ENCODE peak calls at places on chromosomes 12 and 14, in nine cellular contexts. One of them, this sample, is unnamed.

GRCh38 chr12:49642370-49642802 is 19.0 kb downstream of the PRPF40B start:
- DNase-seq in foreskin melanocyte: no peak
- DNase-seq in stimulated activated naive CD8-positive, alpha-beta T cell treated with anti-CD3 and anti-CD28 coated beads, Interleukin-15, amount 100 ng/mL, for 72 hours: no peak
- DNase-seq in fibroblast of the conjunctiva: no peak
- DNase-seq in WTC11: no peak
- DNase-seq in left ventricle myocardium inferior: no peak
- DNase-seq in sciatic nerve: no peak
- DNase-seq in activated CD4-positive, alpha-beta T cell treated with anti-CD3 and anti-CD28 coated beads, Interleukin-2, amount 50 U/mL, for 4 hours: no peak
- DNase-seq in HS-5: no peak
- DNase-seq in this sample: no peak

GRCh38 chr12:11688379-11688778 is 38.9 kb downstream of the ETV6 start:
- DNase-seq in foreskin melanocyte: no peak
- DNase-seq in stimulated activated naive CD8-positive, alpha-beta T cell treated with anti-CD3 and anti-CD28 coated beads, Interleukin-15, amount 100 ng/mL, for 72 hours: no peak
- DNase-seq in fibroblast of the conjunctiva: no peak
- DNase-seq in WTC11: no peak
- DNase-seq in left ventricle myocardium inferior: no peak
- DNase-seq in sciatic nerve: no peak
- DNase-seq in activated CD4-positive, alpha-beta T cell treated with anti-CD3 and anti-CD28 coated beads, Interleukin-2, amount 50 U/mL, for 4 hours: no peak
- DNase-seq in HS-5: no peak
- DNase-seq in this sample: no peak

GRCh38 chr14:103395245-103395644 is 10.0 kb downstream of the MARK3 start:
- DNase-seq in foreskin melanocyte: no peak
- DNase-seq in stimulated activated naive CD8-positive, alpha-beta T cell treated with anti-CD3 and anti-CD28 coated beads, Interleukin-15, amount 100 ng/mL, for 72 hours: no peak
- DNase-seq in fibroblast of the conjunctiva: no peak
- DNase-seq in WTC11: no peak
- DNase-seq in left ventricle myocardium inferior: no peak
- DNase-seq in sciatic nerve: no peak
- DNase-seq in activated CD4-positive, alpha-beta T cell treated with anti-CD3 and anti-CD28 coated beads, Interleukin-2, amount 50 U/mL, for 4 hours: no peak
- DNase-seq in HS-5: no peak
- DNase-seq in this sample: no peak

GRCh38 chr14:60294670-60295069 is 45.6 kb downstream of the PPM1A start:
- DNase-seq in foreskin melanocyte: no peak
- DNase-seq in stimulated activated naive CD8-positive, alpha-beta T cell treated with anti-CD3 and anti-CD28 coated beads, Interleukin-15, amount 100 ng/mL, for 72 hours: no peak
- DNase-seq in fibroblast of the conjunctiva: no peak
- DNase-seq in WTC11: no peak
- DNase-seq in left ventricle myocardium inferior: no peak
- DNase-seq in sciatic nerve: no peak
- DNase-seq in activated CD4-positive, alpha-beta T cell treated with anti-CD3 and anti-CD28 coated beads, Interleukin-2, amount 50 U/mL, for 4 hours: no peak
- DNase-seq in HS-5: no peak
- DNase-seq in this sample: no peak

GRCh38 chr12:1916396-1917171 is 1.9 kb downstream of the CACNA2D4 start:
- DNase-seq in foreskin melanocyte: no peak
- DNase-seq in stimulated activated naive CD8-positive, alpha-beta T cell treated with anti-CD3 and anti-CD28 coated beads, Interleukin-15, amount 100 ng/mL, for 72 hours: no peak
- DNase-seq in fibroblast of the conjunctiva: no peak
- DNase-seq in WTC11: no peak
- DNase-seq in left ventricle myocardium inferior: peak
- DNase-seq in sciatic nerve: peak
- DNase-seq in activated CD4-positive, alpha-beta T cell treated with anti-CD3 and anti-CD28 coated beads, Interleukin-2, amount 50 U/mL, for 4 hours: no peak
- DNase-seq in HS-5: no peak
- DNase-seq in this sample: no peak

GRCh38 chr12:6974180-6974579 is 3.5 kb downstream of the EMG1 start:
- DNase-seq in foreskin melanocyte: no peak
- DNase-seq in stimulated activated naive CD8-positive, alpha-beta T cell treated with anti-CD3 and anti-CD28 coated beads, Interleukin-15, amount 100 ng/mL, for 72 hours: no peak
- DNase-seq in fibroblast of the conjunctiva: no peak
- DNase-seq in WTC11: no peak
- DNase-seq in left ventricle myocardium inferior: no peak
- DNase-seq in sciatic nerve: no peak
- DNase-seq in activated CD4-positive, alpha-beta T cell treated with anti-CD3 and anti-CD28 coated beads, Interleukin-2, amount 50 U/mL, for 4 hours: no peak
- DNase-seq in HS-5: no peak
- DNase-seq in this sample: no peak

GRCh38 chr12:13173012-13173441 is 23.5 kb upstream of the EMP1 start:
- DNase-seq in foreskin melanocyte: no peak
- DNase-seq in stimulated activated naive CD8-positive, alpha-beta T cell treated with anti-CD3 and anti-CD28 coated beads, Interleukin-15, amount 100 ng/mL, for 72 hours: no peak
- DNase-seq in fibroblast of the conjunctiva: peak
- DNase-seq in WTC11: no peak
- DNase-seq in left ventricle myocardium inferior: no peak
- DNase-seq in sciatic nerve: peak
- DNase-seq in activated CD4-positive, alpha-beta T cell treated with anti-CD3 and anti-CD28 coated beads, Interleukin-2, amount 50 U/mL, for 4 hours: no peak
- DNase-seq in HS-5: peak
- DNase-seq in this sample: no peak

GRCh38 chr12:21852251-21852650 is 77.7 kb upstream of the KCNJ8 start:
- DNase-seq in foreskin melanocyte: no peak
- DNase-seq in stimulated activated naive CD8-positive, alpha-beta T cell treated with anti-CD3 and anti-CD28 coated beads, Interleukin-15, amount 100 ng/mL, for 72 hours: no peak
- DNase-seq in fibroblast of the conjunctiva: peak
- DNase-seq in WTC11: no peak
- DNase-seq in left ventricle myocardium inferior: no peak
- DNase-seq in sciatic nerve: no peak
- DNase-seq in activated CD4-positive, alpha-beta T cell treated with anti-CD3 and anti-CD28 coated beads, Interleukin-2, amount 50 U/mL, for 4 hours: no peak
- DNase-seq in HS-5: peak
- DNase-seq in this sample: no peak

GRCh38 chr14:95482967-95483842 is 33.2 kb downstream of the SYNE3 start:
- DNase-seq in foreskin melanocyte: peak
- DNase-seq in stimulated activated naive CD8-positive, alpha-beta T cell treated with anti-CD3 and anti-CD28 coated beads, Interleukin-15, amount 100 ng/mL, for 72 hours: no peak
- DNase-seq in fibroblast of the conjunctiva: peak
- DNase-seq in WTC11: no peak
- DNase-seq in left ventricle myocardium inferior: peak
- DNase-seq in sciatic nerve: peak
- DNase-seq in activated CD4-positive, alpha-beta T cell treated with anti-CD3 and anti-CD28 coated beads, Interleukin-2, amount 50 U/mL, for 4 hours: no peak
- DNase-seq in HS-5: peak
- DNase-seq in this sample: peak

GRCh38 chr14:80942158-80942738 is 710 bp upstream of the CEP128 start:
- DNase-seq in foreskin melanocyte: no peak
- DNase-seq in stimulated activated naive CD8-positive, alpha-beta T cell treated with anti-CD3 and anti-CD28 coated beads, Interleukin-15, amount 100 ng/mL, for 72 hours: peak
- DNase-seq in fibroblast of the conjunctiva: no peak
- DNase-seq in WTC11: no peak
- DNase-seq in left ventricle myocardium inferior: no peak
- DNase-seq in sciatic nerve: no peak
- DNase-seq in activated CD4-positive, alpha-beta T cell treated with anti-CD3 and anti-CD28 coated beads, Interleukin-2, amount 50 U/mL, for 4 hours: no peak
- DNase-seq in HS-5: no peak
- DNase-seq in this sample: no peak

GRCh38 chr12:50677858-50678257 is 86.0 kb upstream of the ATF1 start:
- DNase-seq in foreskin melanocyte: no peak
- DNase-seq in stimulated activated naive CD8-positive, alpha-beta T cell treated with anti-CD3 and anti-CD28 coated beads, Interleukin-15, amount 100 ng/mL, for 72 hours: no peak
- DNase-seq in fibroblast of the conjunctiva: peak
- DNase-seq in WTC11: no peak
- DNase-seq in left ventricle myocardium inferior: no peak
- DNase-seq in sciatic nerve: no peak
- DNase-seq in activated CD4-positive, alpha-beta T cell treated with anti-CD3 and anti-CD28 coated beads, Interleukin-2, amount 50 U/mL, for 4 hours: no peak
- DNase-seq in HS-5: no peak
- DNase-seq in this sample: no peak

GRCh38 chr14:63857467-63858030 is 4.7 kb downstream of the SYNE2 start:
- DNase-seq in foreskin melanocyte: no peak
- DNase-seq in stimulated activated naive CD8-positive, alpha-beta T cell treated with anti-CD3 and anti-CD28 coated beads, Interleukin-15, amount 100 ng/mL, for 72 hours: peak
- DNase-seq in fibroblast of the conjunctiva: no peak
- DNase-seq in WTC11: no peak
- DNase-seq in left ventricle myocardium inferior: no peak
- DNase-seq in sciatic nerve: no peak
- DNase-seq in activated CD4-positive, alpha-beta T cell treated with anti-CD3 and anti-CD28 coated beads, Interleukin-2, amount 50 U/mL, for 4 hours: peak
- DNase-seq in HS-5: no peak
- DNase-seq in this sample: no peak

GRCh38 chr12:82745807-82746206 is 59.1 kb downstream of the TMTC2 start:
- DNase-seq in foreskin melanocyte: no peak
- DNase-seq in stimulated activated naive CD8-positive, alpha-beta T cell treated with anti-CD3 and anti-CD28 coated beads, Interleukin-15, amount 100 ng/mL, for 72 hours: no peak
- DNase-seq in fibroblast of the conjunctiva: no peak
- DNase-seq in WTC11: no peak
- DNase-seq in left ventricle myocardium inferior: no peak
- DNase-seq in sciatic nerve: no peak
- DNase-seq in activated CD4-positive, alpha-beta T cell treated with anti-CD3 and anti-CD28 coated beads, Interleukin-2, amount 50 U/mL, for 4 hours: no peak
- DNase-seq in HS-5: no peak
- DNase-seq in this sample: no peak

GRCh38 chr12:268483-268840 is 5.8 kb upstream of the SLC6A13 start:
- DNase-seq in foreskin melanocyte: no peak
- DNase-seq in stimulated activated naive CD8-positive, alpha-beta T cell treated with anti-CD3 and anti-CD28 coated beads, Interleukin-15, amount 100 ng/mL, for 72 hours: no peak
- DNase-seq in fibroblast of the conjunctiva: no peak
- DNase-seq in WTC11: no peak
- DNase-seq in left ventricle myocardium inferior: no peak
- DNase-seq in sciatic nerve: no peak
- DNase-seq in activated CD4-positive, alpha-beta T cell treated with anti-CD3 and anti-CD28 coated beads, Interleukin-2, amount 50 U/mL, for 4 hours: no peak
- DNase-seq in HS-5: no peak
- DNase-seq in this sample: no peak

This sample was measured in kidney epithelial cell.